ENCODE peak calls at places on chromosomes 1 and 21, in nine cellular contexts. I is activated naive CD4-positive, alpha-beta T cell treated with anti-CD3 and anti-CD28 coated beads for 36 hours; T is iris pigment epithelial cell; F is endothelial cell; M is M059J; V is type B pancreatic cell; G is stimulated activated CD8-positive, alpha-beta memory T cell treated with anti-CD3 and anti-CD28 coated beads, Interleukin-2, amount 100 ng/mL, for 1 hour; D is ELR; W is breast epithelium. U is an unnamed sample.

GRCh38 chr1:175481126-175482071 is 262.0 kb downstream of the TNR start:
- DNase-seq in I (no peak), T (peak; percentile 16), F (peak; percentile 26), M (peak; percentile 16), V (no peak), G (no peak), D (peak; percentile 20), W (no peak), U (peak; percentile 47)

GRCh38 chr1:241916196-241916595 is 41.4 kb upstream of the BECN2 start:
- DNase-seq in I (no peak), T (no peak), F (no peak), M (no peak), V (no peak), G (no peak), D (no peak), W (no peak), U (no peak)

GRCh38 chr21:38985423-38986378 is 180.0 kb downstream of the ETS2 start:
- DNase-seq in I (peak; percentile 73), T (peak; percentile 73), F (no peak), M (peak; percentile 85), V (no peak), G (no peak), D (peak; percentile 26), W (no peak), U (no peak)

GRCh38 chr21:27275294-27275927 is 308.5 kb upstream of the ADAMTS5 start:
- DNase-seq in I (no peak), T (peak; percentile 90), F (no peak), M (peak; percentile 75), V (no peak), G (no peak), D (peak; percentile 86), W (no peak), U (no peak)

GRCh38 chr1:174968750-174969244 is 30.9 kb upstream of the CACYBP start:
- DNase-seq in I (peak; percentile 49), T (peak; percentile 97), F (no peak), M (peak; percentile 90), V (no peak), G (no peak), D (peak; percentile 55), W (no peak), U (no peak)

GRCh38 chr1:235093013-235093618 is 35.5 kb downstream of the TOMM20 start:
- DNase-seq in I (no peak), T (peak; percentile 63), F (peak; percentile 47), M (peak; percentile 66), V (no peak), G (no peak), D (peak; percentile 49), W (no peak), U (peak; percentile 74)

GRCh38 chr1:180470031-180470430 is 32.3 kb downstream of the ACBD6 start:
- DNase-seq in I (no peak), T (no peak), F (no peak), M (no peak), V (no peak), G (no peak), D (no peak), W (no peak), U (no peak)

GRCh38 chr1:77834771-77835334 is 53.6 kb upstream of the NEXN start:
- DNase-seq in I (no peak), T (peak; percentile 75), F (no peak), M (peak; percentile 75), V (no peak), G (no peak), D (no peak), W (no peak), U (no peak)

GRCh38 chr21:44838038-44838895 is 20.4 kb upstream of the SUMO3 start:
- DNase-seq in I (no peak), T (no peak), F (no peak), M (no peak), V (no peak), G (no peak), D (no peak), W (peak; percentile 43), U (no peak)

GRCh38 chr1:32742956-32743355 is 40.4 kb upstream of the SYNC start:
- DNase-seq in I (no peak), T (no peak), F (no peak), M (no peak), V (no peak), G (no peak), D (peak; percentile 20), W (no peak), U (no peak)

GRCh38 chr1:84913025-84913892 is 20.3 kb upstream of the LPAR3 start:
- DNase-seq in I (no peak), T (peak; percentile 61), F (no peak), M (peak; percentile 33), V (no peak), G (no peak), D (no peak), W (no peak), U (no peak)

GRCh38 chr1:22399421-22400091 is 52.1 kb upstream of the ZBTB40 start:
- DNase-seq in I (no peak), T (no peak), F (no peak), M (no peak), V (no peak), G (no peak), D (no peak), W (no peak), U (no peak)

U was measured in D341Med.